ENCODE peak calls at places on chromosomes 2 and 18, in five cellular contexts. Q is hepatocyte, S is SK-MEL-5, V is sciatic nerve, O is GM12892. U is an unnamed sample.

GRCh38 chr2:127526940-127527804 is 883 bp upstream of the IWS1 start:
- DNase-seq in S (peak), V (no peak), Q (peak), O (no peak), U (no peak)

GRCh38 chr2:213152065-213152794 is 818 bp upstream of the IKZF2 start:
- DNase-seq in O (no peak), Q (peak), V (peak), S (peak), U (peak)

GRCh38 chr18:23228102-23229051 is 93.1 kb downstream of the CABLES1 start:
- DNase-seq in O (no peak), V (no peak), Q (no peak), S (no peak), U (no peak)

GRCh38 chr2:101152195-101153076 is 1.3 kb upstream of the TBC1D8 start:
- DNase-seq in S (peak), V (peak), O (peak), Q (peak), U (peak)

GRCh38 chr2:166373951-166374350 is 1.8 kb downstream of the SCN9A start:
- DNase-seq in V (no peak), Q (peak), S (peak), O (no peak), U (no peak)

GRCh38 chr18:4748975-4749374 is 293.9 kb upstream of the DLGAP1 start:
- DNase-seq in O (no peak), S (no peak), Q (no peak), V (no peak), U (no peak)

GRCh38 chr2:99373144-99373543 is 36.0 kb downstream of the EIF5B start:
- DNase-seq in O (no peak), Q (no peak), V (no peak), S (no peak), U (no peak)

GRCh38 chr2:217694296-217694695 is 308.5 kb downstream of the TNS1 start:
- DNase-seq in V (no peak), O (no peak), Q (no peak), S (no peak), U (no peak)

GRCh38 chr2:138356178-138356577 is 145.4 kb upstream of the SPOPL start:
- DNase-seq in Q (peak), S (peak), V (no peak), O (no peak), U (no peak)

GRCh38 chr2:10908195-10908594 is 3.5 kb upstream of the KCNF1 start:
- DNase-seq in O (no peak), V (no peak), S (no peak), Q (no peak), U (no peak)

GRCh38 chr18:23380817-23381216 is 72.3 kb upstream of the RIOK3 start:
- DNase-seq in V (no peak), S (no peak), Q (no peak), O (no peak), U (no peak)

GRCh38 chr2:220482751-220483150 is 855.3 kb downstream of the SLC4A3 start:
- DNase-seq in Q (no peak), O (no peak), S (no peak), V (no peak), U (no peak)

GRCh38 chr18:75127143-75128021 is 81.6 kb downstream of the PTGR3 start:
- DNase-seq in S (no peak), O (no peak), V (no peak), Q (peak), U (no peak)

GRCh38 chr2:130729311-130730299 is 735 bp downstream of the GPR148 start:
- DNase-seq in V (no peak), Q (no peak), O (no peak), S (no peak), U (no peak)

GRCh38 chr2:127205211-127206140 is 14.6 kb downstream of the CYP27C1 start:
- DNase-seq in Q (no peak), O (no peak), V (no peak), S (no peak), U (no peak)

GRCh38 chr2:36371963-36372391 is 16.4 kb downstream of the CRIM1 start:
- DNase-seq in Q (no peak), V (no peak), O (no peak), S (no peak), U (no peak)